ENCODE peak calls at places on chromosome 19, in four cellular contexts. R is fibroblast of lung, H is cardiac muscle cell, K is BE2C. Q is an unnamed sample.

GRCh38 chr19:12155324-12155723 is 1.2 kb downstream of the ZNF625 start:
- DNase-seq in R (no peak), H (peak; percentile 8), K (no peak), Q (no peak)

GRCh38 chr19:1856698-1857603 is 6.4 kb downstream of the KLF16 start:
- DNase-seq in R (peak; percentile 75), H (peak; percentile 85), K (peak; percentile 65), Q (peak; percentile 96)

GRCh38 chr19:4913996-4914735 is 4.9 kb downstream of the UHRF1 start:
- DNase-seq in R (peak; percentile 7), H (no peak), K (no peak), Q (no peak)

GRCh38 chr19:1451916-1452801 is 2.2 kb downstream of the APC2 start:
- DNase-seq in R (no peak), H (no peak), K (no peak), Q (peak; percentile 49)

GRCh38 chr19:14147797-14148605 is 11.6 kb upstream of the ASF1B start:
- DNase-seq in R (peak; percentile 65), H (peak; percentile 80), K (peak; percentile 83), Q (peak; percentile 88)

GRCh38 chr19:55118401-55118991 is 1.1 kb upstream of the PPP1R12C start:
- DNase-seq in R (peak; percentile 54), H (peak; percentile 71), K (no peak), Q (no peak)

GRCh38 chr19:29501816-29502580 is 23.8 kb upstream of the VSTM2B start:
- DNase-seq in R (no peak), H (no peak), K (no peak), Q (no peak)

GRCh38 chr19:13838071-13838942 is 38.6 kb upstream of the NANOS3 start:
- DNase-seq in R (no peak), H (no peak), K (no peak), Q (no peak)

GRCh38 chr19:51503891-51504290 is 2.3 kb upstream of the SIGLEC12 start:
- DNase-seq in R (no peak), H (no peak), K (no peak), Q (no peak)
- H3K4me1 ChIP-seq in R (no peaks in the 10 kb centered on the region), H (no peaks in the 10 kb centered on the region), K (no peaks in the 10 kb centered on the region), Q (no peaks in the 10 kb centered on the region)

DNA sequence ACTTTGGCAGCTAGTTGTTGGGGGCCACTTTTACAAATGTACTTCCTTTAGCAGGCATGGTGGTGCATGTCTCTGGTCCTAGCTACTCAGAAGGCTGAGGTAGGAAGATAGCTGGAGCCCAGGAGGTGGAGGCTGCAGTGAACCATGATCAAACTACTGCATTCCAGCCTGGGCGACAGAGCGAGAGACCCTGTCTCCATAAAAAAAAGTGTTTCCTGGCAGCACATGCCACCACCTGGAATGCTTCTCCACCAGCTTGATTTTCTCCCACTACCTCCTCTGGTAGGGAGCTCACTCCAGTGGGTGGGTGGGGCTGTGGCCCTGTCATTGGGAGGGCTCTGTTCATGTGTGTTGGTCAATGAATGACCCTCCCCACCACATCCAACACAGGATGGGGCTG is 12.6 kb downstream of the FZR1 start:
- DNase-seq in R (no peak), H (no peak), K (no peak), Q (no peak)
- H3K27me3 ChIP-seq in R (no peaks in the 10 kb centered on the region), H (no peaks in the 10 kb centered on the region), K (no peaks in the 10 kb centered on the region), Q (no peaks in the 10 kb centered on the region)

DNA sequence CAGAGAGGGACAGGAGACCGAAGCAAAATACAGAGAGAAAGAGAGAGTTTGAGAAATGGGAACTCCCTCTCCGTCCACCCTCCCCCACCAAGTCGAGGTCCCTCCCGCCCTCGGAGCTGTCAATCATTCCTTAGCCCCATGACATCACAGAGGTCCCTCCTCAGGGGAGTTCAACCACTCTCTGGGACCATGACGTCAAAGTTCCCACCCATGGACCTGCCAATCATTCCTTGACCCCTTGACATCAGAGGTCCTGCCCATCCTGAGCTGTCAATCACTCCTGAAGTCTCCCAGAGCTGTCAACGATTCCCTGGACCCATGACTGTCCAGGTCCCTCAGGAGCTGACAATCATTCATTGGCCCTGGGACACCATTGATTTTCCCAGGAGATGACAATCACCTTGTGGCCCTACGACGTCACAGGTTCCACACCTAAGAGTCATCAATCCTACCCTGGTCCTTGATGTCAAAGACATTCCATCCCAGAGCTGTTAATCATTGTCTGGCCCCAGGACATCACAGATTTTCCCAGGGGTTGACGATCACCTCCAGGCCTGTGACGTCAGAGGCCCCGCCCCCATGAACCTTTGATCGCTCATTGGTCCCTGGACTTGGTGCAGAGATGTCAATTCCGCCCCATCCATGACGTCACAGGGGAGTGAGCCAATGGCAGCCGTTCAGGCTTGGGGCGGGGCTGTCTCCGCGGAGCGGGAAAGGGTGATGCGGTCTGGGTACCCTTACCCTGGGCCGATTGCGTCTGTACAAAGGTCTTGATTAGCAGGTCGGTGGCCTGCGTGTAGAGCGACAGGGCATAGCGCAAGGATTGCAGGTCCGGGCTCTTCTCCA is 61.7 kb downstream of the COLGALT1 start:
- DNase-seq in R (no peak), H (peak; percentile 25), K (peak; percentile 39), Q (no peak)
- H3K4me1 ChIP-seq in R (no peaks in the 10 kb centered on the region), H (no peaks in the 10 kb centered on the region), K (no peaks in the 10 kb centered on the region), Q (no peaks in the 10 kb centered on the region)

DNA sequence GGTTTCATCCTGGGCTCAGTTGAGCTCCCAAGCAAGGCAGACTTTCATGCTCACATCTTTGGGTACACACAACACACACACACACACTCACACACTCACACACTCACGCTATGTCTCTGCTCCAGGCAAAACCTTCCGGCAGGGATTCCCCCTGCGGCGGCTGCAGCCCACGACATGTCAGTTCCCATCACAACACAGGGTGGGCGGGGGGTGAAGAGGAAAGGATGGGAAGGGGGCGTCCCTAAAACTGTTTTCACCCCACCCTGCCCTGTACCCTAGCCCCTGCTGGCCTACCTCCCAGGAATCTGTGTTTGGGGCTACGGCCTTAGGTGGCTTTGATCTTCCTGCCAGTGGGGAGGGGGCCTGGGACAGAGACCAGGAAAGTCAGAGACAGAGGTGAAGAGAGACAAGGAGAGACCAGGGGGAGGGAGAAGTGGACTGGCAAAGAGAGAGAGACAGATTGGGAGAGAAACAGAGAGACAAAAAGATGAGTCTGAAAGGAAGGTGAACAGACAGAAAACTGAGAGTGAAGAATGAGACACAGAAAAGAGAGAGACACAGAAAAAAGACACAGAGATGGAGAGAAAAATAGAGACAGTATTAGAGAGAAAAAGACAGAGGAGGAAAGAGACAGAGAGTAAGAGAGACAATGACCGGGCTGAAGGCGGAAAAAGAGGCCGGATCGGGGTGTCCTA is 3.9 kb downstream of the LRFN1 start:
- DNase-seq in R (no peak), H (no peak), K (no peak), Q (peak; percentile 30)
- H3K27me3 ChIP-seq in R (peaks cover 16% of the 10 kb centered on the region), H (no peaks in the 10 kb centered on the region), K (peaks cover 3% of the 10 kb centered on the region), Q (peaks cover 17% of the 10 kb centered on the region)

DNA sequence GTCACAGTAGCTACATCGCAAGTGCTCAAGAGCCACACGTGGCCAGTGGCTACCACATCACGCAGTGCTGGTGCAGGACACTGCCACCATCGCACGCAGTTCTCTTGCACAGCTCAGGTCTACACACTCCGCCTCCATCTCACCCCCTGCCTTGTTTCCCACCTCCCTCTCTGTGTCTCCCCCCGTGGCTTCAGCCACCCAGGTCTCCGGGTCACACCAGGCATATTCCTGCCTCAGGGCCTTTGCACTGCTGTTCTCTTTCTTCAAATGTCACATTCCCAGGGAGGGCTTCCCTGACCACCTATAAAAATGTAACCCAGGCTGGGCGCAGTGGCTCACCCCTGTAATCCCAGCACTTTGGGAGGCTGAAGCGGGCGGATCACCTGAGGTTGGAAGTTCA is 10.6 kb downstream of the CCDC8 start:
- DNase-seq in R (no peak), H (no peak), K (no peak), Q (no peak)
- H3K4me1 ChIP-seq in R (peaks cover 4% of the 10 kb centered on the region), H (peaks cover 17% of the 10 kb centered on the region), K (no peaks in the 10 kb centered on the region), Q (peaks cover 10% of the 10 kb centered on the region)

Q was measured in left lung.